ENCODE peak calls at places on chromosomes 4 and X, in ten cellular contexts. U, T, P, S, J, Y, O, L, D and M are unnamed samples. For H3K4me1, the result is how much of the 10 kb centered on the place peaks cover.

GRCh38 chr4:102037566-102037965 is 247.0 kb downstream of the BANK1 start:
- DNase-seq in U (no peak), T (no peak), P (no peak), S (no peak), J (no peak), Y (no peak), O (no peak), L (no peak), D (no peak), M (no peak)

GRCh38 chr4:2507259-2507658 is 29.2 kb upstream of the FAM193A start:
- DNase-seq in U (no peak), T (no peak), P (no peak), S (no peak), J (no peak), Y (no peak), O (no peak), L (no peak), D (no peak), M (no peak)

GRCh38 chrX:40663880-40664630 is 16.7 kb upstream of the CXorf38 start:
- DNase-seq in U (no peak), T (peak), P (no peak), S (peak), J (no peak), Y (no peak), O (peak), L (no peak), D (peak), M (no peak)

GRCh38 chr4:159946983-159947645 is 844.2 kb downstream of the RAPGEF2 start:
- DNase-seq in U (no peak), T (no peak), P (peak), S (peak), J (no peak), Y (no peak), O (peak), L (no peak), D (peak), M (no peak)

GRCh38 chr4:177441061-177441802 is 1.0 kb downstream of the AGA start:
- DNase-seq in U (no peak), T (peak), P (peak), S (peak), J (no peak), Y (no peak), O (peak), L (peak), D (no peak), M (no peak)

GRCh38 chrX:110992611-110993010 is 103.4 kb upstream of the PAK3 start:
- DNase-seq in U (no peak), T (peak), P (peak), S (peak), J (peak), Y (no peak), O (peak), L (no peak), D (peak), M (no peak)

GRCh38 chr4:152352645-152353116 is 183.2 kb downstream of the FBXW7 start:
- DNase-seq in U (peak), T (peak), P (no peak), S (peak), J (no peak), Y (peak), O (peak), L (peak), D (peak), M (no peak)

GRCh38 chr4:169160825-169161224 is 109.9 kb downstream of the SH3RF1 start:
- DNase-seq in U (no peak), T (no peak), P (no peak), S (no peak), J (no peak), Y (no peak), O (peak), L (no peak), D (no peak), M (no peak)

GRCh38 chr4:168623484-168623883 is 126.6 kb downstream of the PALLD start:
- DNase-seq in U (no peak), T (no peak), P (no peak), S (no peak), J (no peak), Y (no peak), O (no peak), L (no peak), D (no peak), M (no peak)

GRCh38 chrX:150361777-150362351 is 1.3 kb upstream of the MAMLD1 start:
- DNase-seq in U (peak), T (peak), P (no peak), S (peak), J (no peak), Y (no peak), O (peak), L (no peak), D (peak), M (no peak)

GRCh38 chrX:8629871-8630270 is 102.1 kb downstream of the ANOS1 start:
- DNase-seq in U (no peak), T (no peak), P (no peak), S (no peak), J (no peak), Y (no peak), O (peak), L (no peak), D (peak), M (no peak)

GRCh38 chr4:165383757-165384156 is 4.9 kb downstream of the CPE start:
- DNase-seq in U (no peak), T (peak), P (no peak), S (no peak), J (no peak), Y (no peak), O (no peak), L (no peak), D (no peak), M (no peak)

GRCh38 chr4:169604131-169604900 is 8.1 kb downstream of the NEK1 start:
- DNase-seq in U (no peak), T (no peak), P (no peak), S (no peak), J (no peak), Y (no peak), O (peak), L (no peak), D (peak), M (no peak)

GRCh38 chr4:60805500-60806313 is 394.4 kb upstream of the ADGRL3 start:
- DNase-seq in U (no peak), T (peak), P (peak), S (peak), J (no peak), Y (no peak), O (peak), L (no peak), D (peak), M (no peak)

GRCh38 chrX:6851140-6851539 is 296.4 kb upstream of the STS start:
- DNase-seq in U (no peak), T (no peak), P (no peak), S (no peak), J (no peak), Y (no peak), O (no peak), L (no peak), D (no peak), M (no peak)

GRCh38 chr4:118918388-118918787 is 29.7 kb downstream of the SYNPO2 start:
- DNase-seq in U (no peak), T (no peak), P (no peak), S (no peak), J (no peak), Y (no peak), O (peak), L (no peak), D (peak), M (no peak)

GRCh38 chr4:6768539-6768905 is 14.0 kb upstream of the KIAA0232 start:
- DNase-seq in U (peak), T (no peak), P (no peak), S (no peak), J (no peak), Y (no peak), O (peak), L (no peak), D (peak), M (peak)

GRCh38 chrX:23885803-23886202 is 21.9 kb downstream of the APOO start:
- DNase-seq in U (no peak), T (peak), P (no peak), S (no peak), J (no peak), Y (no peak), O (no peak), L (no peak), D (no peak), M (no peak)

GRCh38 chrX:14344172-14344940 is 185.0 kb upstream of the GLRA2 start:
- DNase-seq in U (no peak), T (no peak), P (no peak), S (peak), J (no peak), Y (no peak), O (no peak), L (no peak), D (no peak), M (no peak)

GRCh38 chr4:4818440-4819212 is 40.8 kb upstream of the MSX1 start:
- DNase-seq in U (no peak), T (no peak), P (no peak), S (peak), J (no peak), Y (no peak), O (no peak), L (no peak), D (no peak), M (no peak)

GRCh38 chr4:156968479-156968984 is 3.1 kb downstream of the PDGFC start:
- DNase-seq in U (peak), T (peak), P (no peak), S (peak), J (no peak), Y (peak), O (peak), L (peak), D (peak), M (no peak)

GRCh38 chrX:38754102-38754790 is 47.0 kb upstream of the MID1IP1 start:
- DNase-seq in U (no peak), T (peak), P (peak), S (peak), J (no peak), Y (no peak), O (peak), L (no peak), D (peak), M (no peak)

GRCh38 chr4:163165217-163166017 is 1.3 kb downstream of the NAF1 start:
- DNase-seq in U (no peak), T (no peak), P (no peak), S (no peak), J (no peak), Y (no peak), O (no peak), L (no peak), D (no peak), M (no peak)

GRCh38 chr4:163166041-163166579 is 580 bp downstream of the NAF1 start:
- DNase-seq in U (peak), T (peak), P (no peak), S (peak), J (peak), Y (peak), O (peak), L (peak), D (peak), M (peak)

GRCh38 chr4:163164591-163164990 is 2.1 kb downstream of the NAF1 start:
- DNase-seq in U (no peak), T (no peak), P (no peak), S (no peak), J (no peak), Y (no peak), O (peak), L (no peak), D (no peak), M (no peak)

GRCh38 chr4:163164110-163164509 is 2.6 kb downstream of the NAF1 start:
- DNase-seq in U (no peak), T (no peak), P (no peak), S (no peak), J (no peak), Y (no peak), O (no peak), L (no peak), D (no peak), M (no peak)

GRCh38 chr4:163161536-163162205 is 5.0 kb downstream of the NAF1 start:
- DNase-seq in U (no peak), T (no peak), P (no peak), S (no peak), J (no peak), Y (no peak), O (peak), L (no peak), D (peak), M (no peak)
- H3K4me1 ChIP-seq in U (under half), T (under half), P (under half), S (under half), J (under half), Y (under half), O (under half), L (under half), D (under half), M (under half)

GRCh38 chr4:1187182-1187581 is 14.8 kb upstream of the SPON2 start:
- DNase-seq in U (no peak), T (no peak), P (no peak), S (no peak), J (no peak), Y (no peak), O (no peak), L (peak), D (no peak), M (no peak)
- H3K4me3 ChIP-seq in U (no peak), T (no peak), P (no peak), S (no peak), J (no peak), Y (no peak), O (no peak), L (no peak), D (no peak), M (no peak)

GRCh38 chr4:38084984-38085383 is 124.8 kb downstream of the PTTG2 start:
- DNase-seq in U (no peak), T (no peak), P (no peak), S (no peak), J (no peak), Y (no peak), O (no peak), L (no peak), D (no peak), M (no peak)
- H3K4me1 ChIP-seq in U (under half), T (under half), P (under half), S (under half), J (under half), Y (half or more), O (under half), L (under half), D (under half), M (under half)

GRCh38 chr4:16082038-16082423 is 1.8 kb downstream of the PROM1 start:
- DNase-seq in U (no peak), T (peak), P (no peak), S (peak), J (no peak), Y (no peak), O (no peak), L (no peak), D (no peak), M (no peak)

GRCh38 chr4:16082424-16083216 is 1.2 kb downstream of the PROM1 start:
- DNase-seq in U (peak), T (peak), P (no peak), S (peak), J (no peak), Y (no peak), O (peak), L (peak), D (no peak), M (peak)

GRCh38 chr4:16085822-16086221 is 2.0 kb upstream of the PROM1 start:
- DNase-seq in U (no peak), T (peak), P (no peak), S (no peak), J (no peak), Y (no peak), O (no peak), L (no peak), D (no peak), M (no peak)

GRCh38 chr4:16079046-16079445 is 4.8 kb downstream of the PROM1 start:
- DNase-seq in U (no peak), T (peak), P (no peak), S (no peak), J (no peak), Y (no peak), O (peak), L (no peak), D (no peak), M (no peak)

DNA sequence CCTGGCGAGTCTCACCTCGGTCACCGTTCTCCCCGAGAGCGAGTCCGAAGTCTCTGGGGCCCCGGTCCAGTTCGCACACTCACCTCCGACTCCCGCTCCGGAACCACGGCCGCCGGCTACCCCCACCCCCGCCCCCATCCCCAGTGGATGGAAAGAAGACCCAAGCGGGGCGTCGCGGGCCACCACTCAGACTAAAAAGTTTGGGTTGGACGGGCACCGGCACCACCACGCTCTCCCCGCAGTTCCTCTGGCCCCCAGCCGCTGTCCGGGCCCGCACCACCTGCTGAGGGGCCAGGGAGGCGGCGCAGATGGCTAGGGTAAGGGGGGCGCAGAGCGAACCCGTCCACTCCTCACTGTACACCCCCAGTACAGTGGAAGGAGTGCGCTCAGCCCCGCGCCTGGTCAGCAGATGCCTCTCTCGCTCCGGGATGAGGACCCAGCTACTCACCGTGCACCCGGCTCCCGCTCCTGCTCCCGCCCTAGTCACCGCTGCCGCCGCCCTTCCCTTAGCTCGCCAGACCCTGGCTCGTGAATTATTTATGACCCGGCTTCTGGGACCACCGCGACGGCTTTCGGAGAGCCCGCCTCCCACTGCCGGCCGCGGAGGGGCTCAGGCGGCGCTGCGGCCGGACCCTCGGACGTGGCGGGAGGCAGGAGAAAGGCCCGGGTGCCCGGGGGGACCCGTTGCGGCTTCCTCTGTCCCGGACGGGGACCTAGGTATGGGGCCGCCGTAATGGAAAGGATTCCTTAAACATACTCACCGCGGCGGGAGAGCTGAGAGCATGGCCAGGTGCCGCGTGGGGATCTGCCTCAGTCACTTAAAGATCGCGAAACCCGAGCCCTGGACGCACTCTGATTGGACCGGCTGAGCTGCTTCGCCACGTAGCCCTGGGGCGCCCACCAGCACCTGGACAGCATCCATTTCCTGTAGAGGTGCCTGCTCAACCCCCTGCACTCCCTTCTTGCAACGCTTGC is at the start of gene PROM1:
- DNase-seq in U (peak), T (peak), P (no peak), S (peak), J (no peak), Y (peak), O (no peak), L (peak), D (no peak), M (peak)
- H3K4me3 ChIP-seq in U (peak), T (peak), P (peak), S (peak), J (peak), Y (peak), O (peak), L (peak), D (no peak), M (peak)